ENCODE peak calls at places on chromosomes 4 and X, in five cellular contexts. D is choroid plexus epithelial cell, E is endodermal cell, W is psoas muscle, A is neural crest cell. Y is an unnamed sample.

GRCh38 chr4:124804584-124804983 is 92.1 kb upstream of the ANKRD50 start:
- DNase-seq in D (no peak), E (no peak), A (no peak), W (no peak), Y (no peak)

GRCh38 chr4:152935661-152936445 is at the start of gene FHDC1:
- DNase-seq in A (peak), E (peak), D (no peak), W (no peak), Y (peak)

GRCh38 chrX:108322243-108322642 is 116.0 kb downstream of the COL4A6 start:
- DNase-seq in E (no peak), W (no peak), D (no peak), A (no peak), Y (no peak)

GRCh38 chr4:88275516-88275915 is 8.8 kb downstream of the PPM1K start:
- DNase-seq in W (no peak), A (no peak), E (no peak), D (peak), Y (no peak)

GRCh38 chr4:153138736-153139135 is 65.5 kb upstream of the TRIM2 start:
- DNase-seq in W (no peak), E (no peak), D (no peak), A (no peak), Y (no peak)

GRCh38 chr4:6907658-6908191 is 1.9 kb upstream of the TBC1D14 start:
- DNase-seq in E (peak), D (peak), W (no peak), A (no peak), Y (no peak)

GRCh38 chr4:18954538-18954937 is 933.0 kb upstream of the LCORL start:
- DNase-seq in A (no peak), W (no peak), E (no peak), D (no peak), Y (no peak)

GRCh38 chr4:48138511-48138910 is 4.5 kb upstream of the TXK start:
- DNase-seq in A (no peak), W (no peak), E (no peak), D (no peak), Y (no peak)

GRCh38 chr4:155392486-155393184 is 15.9 kb upstream of the MAP9 start:
- DNase-seq in A (no peak), E (no peak), D (peak), W (no peak), Y (peak)

GRCh38 chr4:14749910-14750309 is 252.4 kb upstream of the CPEB2 start:
- DNase-seq in A (no peak), E (peak), W (no peak), D (peak), Y (peak)
- TF ChIP-seq CTCF in A (peak), E (peak), W (peak), D (peak), Y (peak)

GRCh38 chrX:7706032-7706431 is 136.9 kb upstream of the VCX start:
- DNase-seq in A (no peak), D (peak), E (no peak), W (no peak), Y (peak)
- TF ChIP-seq CTCF in A (peak), D (peak), E (peak), W (peak), Y (peak)

GRCh38 chrX:8868906-8869305 is 67.7 kb upstream of the FAM9A start:
- DNase-seq in D (peak), W (no peak), E (no peak), A (no peak), Y (peak)
- TF ChIP-seq CTCF in D (no peak), W (no peak), E (no peak), A (no peak), Y (no peak)

GRCh38 chr4:137545461-137545861 is 13.2 kb upstream of the PCDH18 start:
- DNase-seq in E (no peak), A (no peak), D (peak), W (no peak), Y (peak)
- TF ChIP-seq CTCF in E (no peak), A (no peak), D (peak), W (no peak), Y (no peak)

GRCh38 chrX:105820247-105820646 is 2.1 kb upstream of the NRK start:
- DNase-seq in A (no peak), E (peak), D (no peak), W (no peak), Y (no peak)

GRCh38 chrX:105816517-105816916 is 5.8 kb upstream of the NRK start:
- DNase-seq in A (no peak), W (no peak), D (no peak), E (no peak), Y (no peak)

GRCh38 chrX:105823092-105823454 is 734 bp downstream of the NRK start:
- DNase-seq in E (no peak), W (no peak), A (no peak), D (no peak), Y (no peak)

GRCh38 chrX:105821471-105822081 is 763 bp upstream of the NRK start:
- DNase-seq in W (no peak), D (peak), A (peak), E (peak), Y (no peak)

GRCh38 chrX:105822138-105823091 is at the start of gene NRK:
- DNase-seq in A (no peak), E (peak), D (peak), W (peak), Y (no peak)
- TF ChIP-seq CTCF in A (peak), E (peak), D (peak), W (no peak), Y (no peak)

DNA sequence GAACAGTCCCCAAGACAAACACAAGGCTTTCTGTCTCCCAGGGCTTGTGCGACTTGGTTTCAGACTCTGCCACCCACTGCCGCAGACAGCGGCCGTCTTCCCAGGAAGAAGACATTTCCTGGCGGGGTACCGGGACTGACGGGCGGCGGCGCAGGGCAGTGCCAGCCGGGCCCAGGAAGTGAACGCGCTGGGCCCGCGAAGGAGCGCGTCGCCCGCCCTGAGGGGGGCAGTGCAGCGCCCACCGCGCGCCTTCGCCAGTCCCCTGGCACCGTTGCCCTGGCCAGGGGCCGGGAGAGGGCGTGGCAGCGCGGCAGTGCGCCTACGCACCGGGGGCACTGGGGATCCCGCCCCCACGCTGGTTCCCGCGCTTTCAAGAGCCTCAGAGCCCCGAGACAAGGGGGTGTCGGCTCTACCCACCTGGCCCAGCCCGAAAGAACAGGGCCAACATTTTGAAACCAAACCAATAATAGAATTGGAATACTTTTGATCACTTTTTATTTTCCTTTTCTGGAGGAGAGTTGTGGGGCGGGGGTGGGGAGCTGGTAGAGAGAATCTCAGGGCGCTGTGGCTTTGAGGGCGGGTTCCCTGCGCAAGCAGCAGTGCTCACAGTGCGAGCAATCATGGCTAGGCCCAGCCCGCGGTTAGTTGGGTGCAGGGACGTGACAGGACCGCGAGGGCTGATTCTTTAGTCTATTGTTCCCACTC is 23.6 kb upstream of the APLN start:
- DNase-seq in W (peak), E (no peak), A (no peak), D (no peak), Y (peak)
- TF ChIP-seq CTCF in W (peak), E (peak), A (no peak), D (no peak), Y (no peak)

DNA sequence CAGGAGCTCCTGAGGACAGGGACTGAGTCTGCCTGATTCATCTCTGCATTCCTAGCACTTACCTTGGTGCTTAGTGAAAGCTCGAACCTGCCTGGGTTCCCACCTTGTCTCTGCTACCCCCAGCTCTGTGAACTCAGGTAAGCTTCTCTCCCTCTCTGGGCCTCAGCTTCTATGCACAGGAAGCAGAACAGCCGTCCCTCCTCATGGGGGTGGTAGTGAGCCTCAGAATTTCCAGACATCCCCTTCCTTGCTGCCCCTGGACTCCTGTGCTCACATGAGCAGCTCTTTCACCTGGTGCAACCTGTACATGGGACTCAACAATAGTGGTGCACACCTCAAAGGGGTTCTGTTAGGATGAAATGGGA is 50.8 kb downstream of the HTRA3 start:
- DNase-seq in E (peak), W (peak), D (peak), A (no peak), Y (peak)
- TF ChIP-seq CTCF in E (peak), W (no peak), D (peak), A (no peak), Y (no peak)

DNA sequence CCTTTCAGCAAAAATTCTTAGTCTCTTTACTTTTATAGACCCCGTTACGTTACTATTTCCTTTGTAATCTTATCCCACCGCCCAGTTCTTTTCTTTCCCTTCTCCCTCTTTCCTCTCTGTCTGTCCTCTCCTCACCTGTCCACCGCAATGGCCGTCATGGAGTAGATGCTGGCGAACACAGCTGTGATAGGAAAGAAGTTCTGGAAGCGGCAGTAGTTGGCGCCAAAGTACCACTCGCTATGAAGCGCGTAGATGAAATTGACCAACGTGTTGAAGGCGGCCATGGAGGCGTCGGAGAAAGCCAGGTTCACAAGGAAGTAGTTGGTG is 829 bp downstream of the TACR3 start:
- DNase-seq in D (no peak), A (no peak), W (no peak), E (no peak), Y (no peak)
- TF ChIP-seq CTCF in D (no peak), A (no peak), W (no peak), E (no peak), Y (no peak)

DNA sequence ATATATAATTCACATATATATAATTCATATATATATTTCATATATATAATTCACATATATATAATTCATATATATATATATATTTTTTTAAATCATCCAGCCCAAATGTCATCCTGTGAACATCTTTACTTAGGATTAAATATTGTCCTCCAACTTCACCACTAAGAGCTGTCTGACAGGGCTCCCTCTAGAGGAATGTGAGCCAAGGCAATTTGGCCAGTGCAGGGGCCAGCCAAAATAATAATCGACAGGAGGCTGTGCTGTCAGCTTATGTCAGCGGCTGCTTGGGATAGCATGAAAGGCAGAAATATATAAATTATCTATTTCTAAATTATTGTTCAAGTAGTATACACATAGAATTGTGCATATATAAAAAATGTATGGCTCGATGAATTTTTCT is 29.5 kb downstream of the EGFL6 start:
- DNase-seq in W (no peak), A (no peak), E (no peak), D (peak), Y (peak)
- TF ChIP-seq CTCF in W (no peak), A (peak), E (peak), D (peak), Y (peak)